ENCODE peak calls at places on chromosomes 16 and 17, in eight cellular contexts. One of them, this sample, is unnamed.

GRCh38 chr17:20948984-20949777 is 93.6 kb downstream of the USP22 start:
- DNase-seq in tibial nerve: no peak
- DNase-seq in stomach: no peak
- DNase-seq in IMR-90: no peak
- DNase-seq in uterus: no peak
- DNase-seq in ovary: no peak
- DNase-seq in esophagus squamous epithelium: no peak
- DNase-seq in prostate gland: no peak
- DNase-seq in this sample: no peak

GRCh38 chr16:2724816-2725348 is 4.9 kb upstream of the PRSS27 start:
- DNase-seq in tibial nerve: no peak
- DNase-seq in prostate gland: no peak
- DNase-seq in ovary: no peak
- DNase-seq in esophagus squamous epithelium: no peak
- DNase-seq in stomach: no peak
- DNase-seq in IMR-90: no peak
- DNase-seq in uterus: no peak
- DNase-seq in this sample: no peak

GRCh38 chr16:4588961-4589360 is 25.7 kb downstream of the UBALD1 start:
- DNase-seq in uterus: no peak
- DNase-seq in IMR-90: no peak
- DNase-seq in prostate gland: no peak
- DNase-seq in stomach: no peak
- DNase-seq in tibial nerve: no peak
- DNase-seq in ovary: no peak
- DNase-seq in esophagus squamous epithelium: no peak
- DNase-seq in this sample: no peak

GRCh38 chr17:57911834-57912673 is 43.2 kb downstream of the CUEDC1 start:
- DNase-seq in IMR-90: no peak
- DNase-seq in prostate gland: peak
- DNase-seq in uterus: peak
- DNase-seq in tibial nerve: peak
- DNase-seq in esophagus squamous epithelium: no peak
- DNase-seq in stomach: peak
- DNase-seq in ovary: peak
- DNase-seq in this sample: peak

GRCh38 chr17:46772879-46773620 is 45.4 kb downstream of the WNT3 start:
- DNase-seq in uterus: no peak
- DNase-seq in stomach: no peak
- DNase-seq in ovary: no peak
- DNase-seq in tibial nerve: no peak
- DNase-seq in IMR-90: no peak
- DNase-seq in esophagus squamous epithelium: no peak
- DNase-seq in prostate gland: no peak
- DNase-seq in this sample: peak

GRCh38 chr17:73400915-73401545 is 89.2 kb upstream of the CDC42EP4 start:
- DNase-seq in IMR-90: no peak
- DNase-seq in tibial nerve: no peak
- DNase-seq in prostate gland: no peak
- DNase-seq in uterus: no peak
- DNase-seq in ovary: no peak
- DNase-seq in esophagus squamous epithelium: no peak
- DNase-seq in stomach: no peak
- DNase-seq in this sample: no peak

GRCh38 chr16:47460755-47461597 is at the start of the genes ITFG1 and PHKB:
- DNase-seq in uterus: peak
- DNase-seq in stomach: peak
- DNase-seq in ovary: peak
- DNase-seq in IMR-90: peak
- DNase-seq in prostate gland: peak
- DNase-seq in tibial nerve: peak
- DNase-seq in esophagus squamous epithelium: peak
- DNase-seq in this sample: peak

GRCh38 chr16:25626172-25626571 is 65.6 kb upstream of the HS3ST4 start:
- DNase-seq in uterus: no peak
- DNase-seq in prostate gland: no peak
- DNase-seq in ovary: no peak
- DNase-seq in esophagus squamous epithelium: no peak
- DNase-seq in tibial nerve: no peak
- DNase-seq in IMR-90: no peak
- DNase-seq in stomach: no peak
- DNase-seq in this sample: no peak

GRCh38 chr16:88451586-88452484 is 1.2 kb upstream of the ZFPM1 start:
- DNase-seq in ovary: peak
- DNase-seq in uterus: no peak
- DNase-seq in tibial nerve: no peak
- DNase-seq in prostate gland: no peak
- DNase-seq in IMR-90: no peak
- DNase-seq in stomach: no peak
- DNase-seq in esophagus squamous epithelium: no peak
- DNase-seq in this sample: no peak

GRCh38 chr17:45311406-45311761 is 5.4 kb downstream of the MAP3K14 start:
- DNase-seq in uterus: no peak
- DNase-seq in IMR-90: no peak
- DNase-seq in esophagus squamous epithelium: no peak
- DNase-seq in prostate gland: no peak
- DNase-seq in tibial nerve: no peak
- DNase-seq in stomach: no peak
- DNase-seq in ovary: no peak
- DNase-seq in this sample: no peak

GRCh38 chr17:72837335-72837734 is 255.2 kb downstream of the SLC39A11 start:
- DNase-seq in ovary: no peak
- DNase-seq in prostate gland: no peak
- DNase-seq in uterus: no peak
- DNase-seq in stomach: no peak
- DNase-seq in IMR-90: no peak
- DNase-seq in esophagus squamous epithelium: no peak
- DNase-seq in tibial nerve: no peak
- DNase-seq in this sample: no peak

GRCh38 chr16:57480127-57480753 is 6.1 kb downstream of the DOK4 start:
- DNase-seq in prostate gland: no peak
- DNase-seq in esophagus squamous epithelium: no peak
- DNase-seq in stomach: peak
- DNase-seq in uterus: peak
- DNase-seq in ovary: peak
- DNase-seq in tibial nerve: no peak
- DNase-seq in IMR-90: peak
- DNase-seq in this sample: no peak

GRCh38 chr17:48952904-48953303 is 8.3 kb upstream of the SNF8 start:
- DNase-seq in uterus: no peak
- DNase-seq in ovary: no peak
- DNase-seq in esophagus squamous epithelium: no peak
- DNase-seq in tibial nerve: no peak
- DNase-seq in prostate gland: no peak
- DNase-seq in stomach: no peak
- DNase-seq in IMR-90: no peak
- DNase-seq in this sample: no peak

GRCh38 chr16:89035698-89036570 is 57.7 kb upstream of the ACSF3 start:
- DNase-seq in esophagus squamous epithelium: no peak
- DNase-seq in ovary: no peak
- DNase-seq in uterus: no peak
- DNase-seq in IMR-90: no peak
- DNase-seq in stomach: no peak
- DNase-seq in tibial nerve: no peak
- DNase-seq in prostate gland: no peak
- DNase-seq in this sample: no peak

GRCh38 chr16:11792404-11793260 is 4.4 kb downstream of the ZC3H7A start:
- DNase-seq in uterus: no peak
- DNase-seq in prostate gland: peak
- DNase-seq in ovary: no peak
- DNase-seq in esophagus squamous epithelium: no peak
- DNase-seq in tibial nerve: no peak
- DNase-seq in stomach: peak
- DNase-seq in IMR-90: no peak
- DNase-seq in this sample: no peak

GRCh38 chr16:66979011-66979717 is 9.2 kb upstream of the CES4A start:
- DNase-seq in prostate gland: no peak
- DNase-seq in stomach: no peak
- DNase-seq in esophagus squamous epithelium: no peak
- DNase-seq in uterus: peak
- DNase-seq in IMR-90: no peak
- DNase-seq in tibial nerve: no peak
- DNase-seq in ovary: no peak
- DNase-seq in this sample: peak

DNA sequence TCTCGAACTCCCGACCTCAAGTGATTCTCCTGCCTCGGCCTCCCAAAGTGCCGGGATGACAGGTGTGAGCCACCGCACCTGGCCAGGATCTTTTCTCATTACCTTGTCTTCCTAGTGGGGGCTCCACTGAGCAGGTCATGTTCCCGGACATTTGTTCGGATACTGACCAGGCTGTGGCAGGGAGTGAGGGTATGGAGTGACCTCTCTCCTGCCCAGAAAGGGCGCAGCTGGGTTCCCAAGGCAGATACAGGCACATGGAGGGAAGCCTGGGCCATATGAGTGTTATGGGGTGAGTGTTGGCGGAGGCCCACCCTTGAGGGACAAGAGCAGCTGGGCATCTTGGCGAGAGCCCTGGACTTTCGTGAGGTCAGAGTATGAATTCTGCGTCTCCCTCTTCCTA is 5.5 kb downstream of the SERPINF1 start:
- DNase-seq in tibial nerve: no peak
- DNase-seq in IMR-90: no peak
- DNase-seq in esophagus squamous epithelium: no peak
- DNase-seq in stomach: no peak
- DNase-seq in ovary: no peak
- DNase-seq in uterus: no peak
- DNase-seq in prostate gland: no peak
- DNase-seq in this sample: no peak
- TF ChIP-seq CTCF in tibial nerve: no peak
- TF ChIP-seq CTCF in IMR-90: peak
- TF ChIP-seq CTCF in esophagus squamous epithelium: no peak
- TF ChIP-seq CTCF in stomach: no peak
- TF ChIP-seq CTCF in ovary: no peak
- TF ChIP-seq CTCF in uterus: no peak
- TF ChIP-seq CTCF in prostate gland: no peak
- TF ChIP-seq CTCF in this sample: no peak

GRCh38 chr17:28093999-28094716 is 51.7 kb downstream of the NLK start:
- DNase-seq in esophagus squamous epithelium: no peak
- DNase-seq in stomach: no peak
- DNase-seq in ovary: no peak
- DNase-seq in IMR-90: no peak
- DNase-seq in prostate gland: no peak
- DNase-seq in tibial nerve: no peak
- DNase-seq in uterus: no peak
- DNase-seq in this sample: no peak
- TF ChIP-seq POLR2A in esophagus squamous epithelium: no peak
- TF ChIP-seq POLR2A in stomach: no peak
- TF ChIP-seq POLR2A in ovary: no peak
- TF ChIP-seq POLR2A in IMR-90: no peak
- TF ChIP-seq POLR2A in prostate gland: no peak
- TF ChIP-seq POLR2A in tibial nerve: no peak
- TF ChIP-seq POLR2A in uterus: no peak
- TF ChIP-seq POLR2A in this sample: no peak

GRCh38 chr16:85607331-85607765 is 5.8 kb upstream of the GSE1 start:
- DNase-seq in ovary: no peak
- DNase-seq in prostate gland: no peak
- DNase-seq in tibial nerve: no peak
- DNase-seq in IMR-90: no peak
- DNase-seq in esophagus squamous epithelium: no peak
- DNase-seq in stomach: peak
- DNase-seq in uterus: no peak
- DNase-seq in this sample: no peak
- H3K4me3 ChIP-seq in ovary: no peak
- H3K4me3 ChIP-seq in prostate gland: no peak
- H3K4me3 ChIP-seq in tibial nerve: no peak
- H3K4me3 ChIP-seq in IMR-90: no peak
- H3K4me3 ChIP-seq in esophagus squamous epithelium: no peak
- H3K4me3 ChIP-seq in stomach: no peak
- H3K4me3 ChIP-seq in uterus: no peak
- H3K4me3 ChIP-seq in this sample: no peak

DNA sequence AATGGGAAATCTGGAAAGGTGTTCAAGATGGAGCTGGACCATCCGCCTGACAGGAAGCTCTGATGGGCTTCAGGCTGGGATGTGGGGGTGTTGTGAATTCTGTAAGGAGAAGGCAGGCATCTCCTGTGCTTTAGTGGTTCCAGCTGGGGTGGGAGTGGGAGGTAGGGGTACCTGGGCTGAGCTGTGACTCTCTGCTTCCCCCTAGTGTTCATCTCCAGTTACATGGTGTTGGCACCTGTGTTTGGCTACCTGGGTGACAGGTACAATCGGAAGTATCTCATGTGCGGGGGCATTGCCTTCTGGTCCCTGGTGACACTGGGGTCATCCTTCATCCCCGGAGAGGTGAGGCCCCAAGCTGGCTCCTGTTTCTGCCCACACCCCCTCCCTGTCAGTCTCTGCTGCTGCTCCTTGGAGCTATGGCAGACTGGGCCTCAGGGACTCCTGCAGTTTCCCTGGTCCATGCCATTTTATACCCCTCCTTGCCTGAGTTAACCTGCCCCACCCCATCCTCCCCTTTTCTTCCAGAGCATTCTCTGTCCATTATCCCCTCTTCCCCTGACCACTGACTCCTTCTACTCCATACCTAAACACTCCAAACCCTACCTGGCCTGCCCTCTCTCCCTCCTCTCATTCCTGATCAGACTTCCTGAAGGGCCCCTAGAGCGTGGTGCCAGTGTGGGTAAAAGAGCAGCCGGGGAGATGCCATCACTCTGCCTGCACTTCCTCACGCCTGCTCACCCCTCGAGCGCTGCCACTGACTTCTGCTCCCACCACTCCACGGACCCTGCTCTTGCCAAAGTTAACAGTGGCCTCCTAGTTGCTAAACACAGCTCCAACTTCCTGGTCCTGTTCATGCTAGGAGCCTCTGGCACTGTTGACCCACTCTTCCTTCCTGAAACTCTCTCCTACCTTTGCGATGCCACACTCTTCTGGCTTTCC is 3.4 kb downstream of the SPNS1 start:
- DNase-seq in esophagus squamous epithelium: no peak
- DNase-seq in stomach: no peak
- DNase-seq in ovary: no peak
- DNase-seq in IMR-90: no peak
- DNase-seq in tibial nerve: no peak
- DNase-seq in prostate gland: no peak
- DNase-seq in uterus: no peak
- DNase-seq in this sample: no peak
- TF ChIP-seq CTCF in esophagus squamous epithelium: no peak
- TF ChIP-seq CTCF in stomach: peak
- TF ChIP-seq CTCF in ovary: no peak
- TF ChIP-seq CTCF in IMR-90: no peak
- TF ChIP-seq CTCF in tibial nerve: no peak
- TF ChIP-seq CTCF in prostate gland: peak
- TF ChIP-seq CTCF in uterus: no peak
- TF ChIP-seq CTCF in this sample: no peak

DNA sequence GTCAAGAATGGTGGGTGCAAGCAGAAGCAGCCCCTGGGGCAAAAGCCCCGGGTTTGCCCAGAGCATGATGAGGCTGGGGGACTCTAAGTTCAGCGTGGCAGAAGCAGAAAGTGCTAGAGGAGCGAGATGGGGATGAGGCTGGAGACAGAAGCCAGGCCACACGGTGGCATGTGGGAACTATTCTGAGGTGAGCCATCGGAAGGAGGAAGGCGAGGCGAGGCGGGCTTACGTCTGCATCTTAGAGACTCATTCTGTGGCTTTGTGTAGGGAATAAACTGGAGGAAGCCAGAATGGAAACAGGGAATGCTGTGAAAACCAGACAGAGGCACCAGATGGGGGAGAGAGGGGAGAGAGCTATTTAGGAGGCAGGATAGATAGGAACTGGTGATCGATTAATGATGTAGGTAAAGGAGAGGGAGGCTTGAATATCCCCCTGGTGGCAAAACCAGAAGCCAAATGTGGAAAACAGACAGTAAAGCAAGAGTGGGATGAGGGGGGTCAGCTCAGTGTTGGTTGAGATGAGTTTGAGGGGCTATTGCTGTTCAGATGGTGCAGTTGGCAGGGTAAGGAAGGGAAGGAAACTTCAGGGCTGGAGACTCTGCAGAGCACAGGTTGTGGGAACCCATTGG is 3.1 kb upstream of the TNFSF13 start:
- DNase-seq in ovary: no peak
- DNase-seq in prostate gland: no peak
- DNase-seq in stomach: no peak
- DNase-seq in tibial nerve: no peak
- DNase-seq in IMR-90: no peak
- DNase-seq in esophagus squamous epithelium: no peak
- DNase-seq in uterus: no peak
- DNase-seq in this sample: no peak
- TF ChIP-seq POLR2A in ovary: no peak
- TF ChIP-seq POLR2A in prostate gland: no peak
- TF ChIP-seq POLR2A in stomach: no peak
- TF ChIP-seq POLR2A in tibial nerve: no peak
- TF ChIP-seq POLR2A in IMR-90: no peak
- TF ChIP-seq POLR2A in esophagus squamous epithelium: no peak
- TF ChIP-seq POLR2A in uterus: no peak
- TF ChIP-seq POLR2A in this sample: no peak